ENCODE peak calls at places on chromosomes 13 and 19, in six cellular contexts. U is CD4-positive, alpha-beta memory T cell; Y is left ventricle myocardium inferior; V is mesendoderm; Q is lung; D is mucosa of descending colon. I is an unnamed sample.

GRCh38 chr19:14089662-14090508 is 666 bp downstream of the SAMD1 start:
- DNase-seq in U (peak; percentile 39), Y (peak; percentile 58), V (peak; percentile 63), Q (no peak), D (peak; percentile 57), I (peak; percentile 63)

GRCh38 chr13:109737606-109738005 is 48.8 kb downstream of the IRS2 start:
- DNase-seq in U (no peak), Y (no peak), V (no peak), Q (no peak), D (no peak), I (no peak)

GRCh38 chr19:7541481-7541824 is 5.9 kb downstream of the PNPLA6 start:
- DNase-seq in U (no peak), Y (no peak), V (no peak), Q (no peak), D (no peak), I (no peak)

GRCh38 chr19:43778651-43779050 is 2.1 kb downstream of the KCNN4 start:
- DNase-seq in U (no peak), Y (no peak), V (no peak), Q (no peak), D (no peak), I (no peak)

GRCh38 chr19:39413269-39413902 is 917 bp downstream of the PLEKHG2 start:
- DNase-seq in U (no peak), Y (peak; percentile 83), V (peak; percentile 63), Q (no peak), D (peak; percentile 47), I (peak; percentile 58)

GRCh38 chr13:111575719-111576118 is 255.3 kb downstream of the TEX29 start:
- DNase-seq in U (no peak), Y (no peak), V (no peak), Q (no peak), D (no peak), I (no peak)

GRCh38 chr19:13987101-13987890 is 18.8 kb downstream of the RFX1 start:
- DNase-seq in U (no peak), Y (peak; percentile 69), V (no peak), Q (peak; percentile 67), D (no peak), I (no peak)

GRCh38 chr19:49949735-49950589 is 11.0 kb downstream of the SIGLEC11 start:
- DNase-seq in U (no peak), Y (no peak), V (no peak), Q (no peak), D (no peak), I (no peak)

GRCh38 chr19:42497492-42498226 is 30.6 kb downstream of the CEACAM1 start:
- DNase-seq in U (no peak), Y (no peak), V (no peak), Q (no peak), D (peak; percentile 62), I (peak; percentile 61)

GRCh38 chr19:8654591-8655339 is 24.3 kb downstream of the NFILZ start:
- DNase-seq in U (peak; percentile 65), Y (peak; percentile 41), V (peak; percentile 68), Q (peak; percentile 54), D (peak; percentile 40), I (peak; percentile 50)

GRCh38 chr13:70107498-70108271 is at the start of gene ATXN8OS:
- DNase-seq in U (no peak), Y (no peak), V (peak; percentile 38), Q (no peak), D (no peak), I (no peak)

GRCh38 chr19:52099497-52100138 is 4.1 kb upstream of the ZNF841 start:
- DNase-seq in U (no peak), Y (no peak), V (no peak), Q (no peak), D (no peak), I (no peak)

GRCh38 chr19:30719991-30720329 is 347.8 kb downstream of the ZNF536 start:
- DNase-seq in U (no peak), Y (no peak), V (peak; percentile 78), Q (no peak), D (no peak), I (no peak)

GRCh38 chr19:50313812-50314536 is 15.2 kb downstream of the KCNC3 start:
- DNase-seq in U (no peak), Y (no peak), V (peak; percentile 84), Q (no peak), D (no peak), I (no peak)

GRCh38 chr13:23599083-23599925 is 29.1 kb downstream of the TNFRSF19 start:
- DNase-seq in U (no peak), Y (no peak), V (peak; percentile 98), Q (no peak), D (no peak), I (no peak)

GRCh38 chr19:1076951-1077350 is 10.0 kb downstream of the ARHGAP45 start:
- DNase-seq in U (peak; percentile 97), Y (peak; percentile 67), V (no peak), Q (peak; percentile 73), D (peak; percentile 85), I (peak; percentile 89)

GRCh38 chr13:109312399-109312798 is 474.0 kb downstream of the IRS2 start:
- DNase-seq in U (no peak), Y (no peak), V (no peak), Q (no peak), D (no peak), I (no peak)

GRCh38 chr13:113324336-113324882 is 27.4 kb downstream of the LAMP1 start:
- DNase-seq in U (no peak), Y (no peak), V (no peak), Q (no peak), D (no peak), I (no peak)

GRCh38 chr13:74158028-74158427 is 23.8 kb upstream of the KLF12 start:
- DNase-seq in U (no peak), Y (peak; percentile 19), V (no peak), Q (no peak), D (no peak), I (no peak)

GRCh38 chr19:12774588-12775555 is at the start of gene HOOK2:
- DNase-seq in U (peak; percentile 41), Y (no peak), V (peak; percentile 91), Q (peak; percentile 96), D (peak; percentile 98), I (peak; percentile 97)

GRCh38 chr13:98658131-98658530 is 81.2 kb upstream of the STK24 start:
- DNase-seq in U (no peak), Y (no peak), V (no peak), Q (no peak), D (peak; percentile 58), I (peak; percentile 49)

GRCh38 chr19:42081584-42082258 is 5.8 kb downstream of the ZNF574 start:
- DNase-seq in U (no peak), Y (no peak), V (peak; percentile 50), Q (no peak), D (peak; percentile 47), I (no peak)

GRCh38 chr19:43548706-43549105 is 15.7 kb downstream of the ZNF575 start:
- DNase-seq in U (no peak), Y (no peak), V (no peak), Q (no peak), D (no peak), I (no peak)

GRCh38 chr13:37094840-37095239 is 10.6 kb downstream of the CSNK1A1L start:
- DNase-seq in U (no peak), Y (no peak), V (no peak), Q (no peak), D (no peak), I (no peak)

GRCh38 chr13:83929147-83929546 is 46.9 kb upstream of the SLITRK1 start:
- DNase-seq in U (no peak), Y (no peak), V (no peak), Q (no peak), D (no peak), I (no peak)

GRCh38 chr19:37333457-37333856 is 37.4 kb upstream of the ZNF527 start:
- DNase-seq in U (no peak), Y (no peak), V (peak; percentile 54), Q (no peak), D (no peak), I (no peak)

GRCh38 chr13:30299746-30300145 is 7.6 kb downstream of the KATNAL1 start:
- DNase-seq in U (no peak), Y (no peak), V (no peak), Q (no peak), D (no peak), I (no peak)
- H3K4me1 ChIP-seq in U (peaks cover 12% of the 10 kb centered on the region), Y (peaks cover 36% of the 10 kb centered on the region), V (no peaks in the 10 kb centered on the region), Q (peaks cover 2% of the 10 kb centered on the region), D (no peaks in the 10 kb centered on the region), I (no peaks in the 10 kb centered on the region)

GRCh38 chr19:3670258-3670795 is 29.9 kb downstream of the PIP5K1C start:
- DNase-seq in U (no peak), Y (peak; percentile 81), V (peak; percentile 83), Q (no peak), D (peak; percentile 48), I (peak; percentile 68)

GRCh38 chr19:3669616-3670257 is 30.5 kb downstream of the PIP5K1C start:
- DNase-seq in U (no peak), Y (no peak), V (peak; percentile 26), Q (no peak), D (no peak), I (no peak)

GRCh38 chr19:3671680-3672574 is 28.3 kb downstream of the PIP5K1C start:
- DNase-seq in U (no peak), Y (no peak), V (no peak), Q (no peak), D (no peak), I (no peak)

GRCh38 chr19:3672575-3672948 is 27.7 kb downstream of the PIP5K1C start:
- DNase-seq in U (no peak), Y (no peak), V (no peak), Q (no peak), D (no peak), I (no peak)

GRCh38 chr19:3670796-3671679 is 29.2 kb downstream of the PIP5K1C start:
- DNase-seq in U (no peak), Y (peak; percentile 86), V (no peak), Q (peak; percentile 42), D (peak; percentile 61), I (peak; percentile 68)
- H3K4me1 ChIP-seq in U (peaks cover 16% of the 10 kb centered on the region), Y (peaks cover 87% of the 10 kb centered on the region), V (peaks cover 2% of the 10 kb centered on the region), Q (peaks cover 25% of the 10 kb centered on the region), D (peaks cover 15% of the 10 kb centered on the region), I (peaks cover 29% of the 10 kb centered on the region)

GRCh38 chr19:6227941-6228325 is 51.8 kb downstream of the MLLT1 start:
- DNase-seq in U (no peak), Y (no peak), V (no peak), Q (no peak), D (no peak), I (no peak)
- H3K4me1 ChIP-seq in U (no peaks in the 10 kb centered on the region), Y (peaks cover 63% of the 10 kb centered on the region), V (no peaks in the 10 kb centered on the region), Q (peaks cover 25% of the 10 kb centered on the region), D (no peaks in the 10 kb centered on the region), I (peaks cover 8% of the 10 kb centered on the region)

DNA sequence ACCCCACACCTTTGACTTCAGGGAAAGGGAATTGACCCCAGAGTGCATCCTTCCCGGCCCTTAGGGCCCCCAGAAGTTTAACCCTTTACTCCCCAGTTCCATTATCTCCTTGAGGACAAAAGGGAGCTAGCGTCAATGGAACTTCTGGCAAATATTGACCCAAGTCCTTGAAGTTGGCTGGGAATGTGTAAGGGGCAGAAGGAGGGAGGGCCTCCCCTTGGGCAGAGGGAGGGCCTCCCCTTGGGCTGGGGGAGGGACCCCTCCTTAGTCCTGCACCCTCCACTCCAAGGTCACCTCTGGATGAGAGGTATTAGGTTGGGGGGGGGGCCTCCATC is 3.0 kb upstream of the TMEM59L start:
- DNase-seq in U (no peak), Y (no peak), V (no peak), Q (no peak), D (no peak), I (no peak)
- H3K4me1 ChIP-seq in U (peaks cover 22% of the 10 kb centered on the region), Y (peaks cover 66% of the 10 kb centered on the region), V (peaks cover 9% of the 10 kb centered on the region), Q (peaks cover 15% of the 10 kb centered on the region), D (peaks cover 27% of the 10 kb centered on the region), I (peaks cover 46% of the 10 kb centered on the region)

I was measured in transverse colon.